ENCODE peak calls at places on chromosomes 16 and 17, in five cellular contexts. S, P, K, A and F are unnamed samples.

GRCh38 chr16:61791465-61791864 is 244.8 kb downstream of the CDH8 start:
- DNase-seq in S (no peak), P (no peak), K (no peak), A (no peak), F (no peak)

GRCh38 chr17:44310612-44311376 is 2.4 kb downstream of the RUNDC3A start:
- DNase-seq in S (no peak), P (no peak), K (no peak), A (no peak), F (no peak)

GRCh38 chr17:17350491-17351355 is 47.5 kb downstream of the NT5M start:
- DNase-seq in S (no peak), P (peak), K (no peak), A (peak), F (no peak)

GRCh38 chr17:65292430-65292829 is 155.3 kb downstream of the RGS9 start:
- DNase-seq in S (no peak), P (no peak), K (no peak), A (no peak), F (no peak)

GRCh38 chr17:55859518-55859917 is 108.7 kb downstream of the PCTP start:
- DNase-seq in S (no peak), P (no peak), K (no peak), A (no peak), F (no peak)

GRCh38 chr17:29929006-29929543 is 953 bp downstream of the SSH2 start:
- DNase-seq in S (no peak), P (no peak), K (no peak), A (peak), F (no peak)

GRCh38 chr16:68514511-68514910 is 24.6 kb upstream of the ZFP90 start:
- DNase-seq in S (no peak), P (no peak), K (no peak), A (no peak), F (no peak)

GRCh38 chr17:4573682-4574081 is 10.6 kb upstream of the SMTNL2 start:
- DNase-seq in S (no peak), P (peak), K (no peak), A (no peak), F (no peak)

GRCh38 chr16:8469102-8469778 is 121.1 kb downstream of the TMEM114 start:
- DNase-seq in S (no peak), P (no peak), K (no peak), A (no peak), F (no peak)

GRCh38 chr17:50238594-50239287 is 35.5 kb upstream of the TMEM92 start:
- DNase-seq in S (no peak), P (no peak), K (no peak), A (no peak), F (no peak)

GRCh38 chr17:36971508-36971907 is 22.8 kb downstream of the AATF start:
- DNase-seq in S (no peak), P (no peak), K (no peak), A (no peak), F (no peak)

GRCh38 chr17:18344021-18344420 is 19.3 kb downstream of the SHMT1 start:
- DNase-seq in S (no peak), P (no peak), K (no peak), A (no peak), F (no peak)

GRCh38 chr16:52547001-52547833 is at the start of gene TOX3:
- DNase-seq in S (no peak), P (no peak), K (no peak), A (no peak), F (no peak)

GRCh38 chr17:43936434-43936833 is 5.8 kb downstream of the PPY start:
- DNase-seq in S (no peak), P (no peak), K (no peak), A (peak), F (no peak)

GRCh38 chr16:51982715-51983680 is 563.9 kb downstream of the TOX3 start:
- DNase-seq in S (peak), P (peak), K (peak), A (peak), F (peak)

GRCh38 chr17:18860161-18860972 is 2.4 kb downstream of the PRPSAP2 start:
- DNase-seq in S (no peak), P (no peak), K (no peak), A (peak), F (no peak)

GRCh38 chr17:45785373-45786193 is 1.5 kb downstream of the CRHR1 start:
- DNase-seq in S (no peak), P (no peak), K (no peak), A (no peak), F (no peak)

GRCh38 chr16:11639925-11640899 is 28.0 kb upstream of the SNN start:
- DNase-seq in S (peak), P (peak), K (peak), A (peak), F (peak)

GRCh38 chr17:56681561-56682266 is 88.2 kb downstream of the NOG start:
- DNase-seq in S (peak), P (no peak), K (peak), A (peak), F (peak)

GRCh38 chr16:74501484-74502479 is 80.5 kb upstream of the CLEC18B start:
- DNase-seq in S (no peak), P (no peak), K (no peak), A (no peak), F (no peak)

GRCh38 chr16:74607310-74607966 is 524 bp upstream of the GLG1 start:
- DNase-seq in S (no peak), P (no peak), K (no peak), A (no peak), F (no peak)

GRCh38 chr17:33284022-33284421 is 9.1 kb downstream of the ASIC2 start:
- DNase-seq in S (peak), P (peak), K (no peak), A (peak), F (peak)

GRCh38 chr17:77737442-77738265 is 220.8 kb upstream of the TNRC6C start:
- DNase-seq in S (no peak), P (no peak), K (no peak), A (no peak), F (no peak)

GRCh38 chr16:74309789-74310781 is 13.5 kb downstream of the PSMD7 start:
- DNase-seq in S (peak), P (peak), K (peak), A (peak), F (peak)

GRCh38 chr17:61567045-61567802 is 23.8 kb downstream of the NACA2 start:
- DNase-seq in S (no peak), P (peak), K (peak), A (no peak), F (no peak)

GRCh38 chr16:906296-906695 is 64.5 kb downstream of the LMF1 start:
- DNase-seq in S (no peak), P (no peak), K (no peak), A (no peak), F (no peak)

GRCh38 chr17:33142703-33143299 is 150.3 kb downstream of the ASIC2 start:
- DNase-seq in S (no peak), P (no peak), K (no peak), A (no peak), F (peak)

GRCh38 chr16:12159028-12159427 is 182.5 kb downstream of the SNX29 start:
- DNase-seq in S (no peak), P (no peak), K (no peak), A (no peak), F (no peak)

GRCh38 chr16:22979038-22979437 is 165.1 kb downstream of the HS3ST2 start:
- DNase-seq in S (no peak), P (no peak), K (no peak), A (no peak), F (no peak)

GRCh38 chr17:82917656-82918345 is 78.0 kb upstream of the ZNF750 start:
- DNase-seq in S (no peak), P (peak), K (no peak), A (no peak), F (no peak)

GRCh38 chr16:11401161-11402050 is 56.1 kb downstream of the RMI2 start:
- DNase-seq in S (no peak), P (no peak), K (no peak), A (no peak), F (no peak)

GRCh38 chr16:79169239-79169638 is 431.3 kb downstream of the MAF start:
- DNase-seq in S (no peak), P (no peak), K (no peak), A (no peak), F (no peak)

GRCh38 chr17:47952181-47953021 is 5.3 kb downstream of the PRR15L start:
- DNase-seq in S (no peak), P (no peak), K (no peak), A (no peak), F (no peak)

GRCh38 chr17:73595068-73595865 is 49.0 kb downstream of the SDK2 start:
- DNase-seq in S (no peak), P (peak), K (no peak), A (no peak), F (no peak)

GRCh38 chr17:76048711-76049110 is 21.6 kb upstream of the EVPL start:
- DNase-seq in S (no peak), P (no peak), K (no peak), A (no peak), F (no peak)

GRCh38 chr17:81550830-81551457 is 1.2 kb downstream of the FAAP100 start:
- DNase-seq in S (no peak), P (no peak), K (no peak), A (no peak), F (no peak)

GRCh38 chr17:27224526-27225315 is 69.2 kb upstream of the WSB1 start:
- DNase-seq in S (no peak), P (no peak), K (no peak), A (peak), F (no peak)

GRCh38 chr17:70184770-70185169 is 15.4 kb downstream of the KCNJ2 start:
- DNase-seq in S (no peak), P (peak), K (no peak), A (peak), F (no peak)
- H3K4me3 ChIP-seq in S (no peak), P (no peak), K (no peak), A (no peak), F (no peak)

GRCh38 chr17:193841-194806 is 12.7 kb upstream of the DOC2B start:
- DNase-seq in S (no peak), P (no peak), K (no peak), A (no peak), F (no peak)
- H3K4me3 ChIP-seq in S (no peak), P (no peak), K (no peak), A (no peak), F (no peak)

GRCh38 chr17:10195090-10195489 is 3.3 kb downstream of the GAS7 start:
- DNase-seq in S (no peak), P (no peak), K (no peak), A (no peak), F (no peak)

GRCh38 chr17:10196936-10197335 is 1.5 kb downstream of the GAS7 start:
- DNase-seq in S (no peak), P (no peak), K (no peak), A (no peak), F (no peak)

GRCh38 chr17:10197362-10197720 is 1.1 kb downstream of the GAS7 start:
- DNase-seq in S (no peak), P (no peak), K (no peak), A (no peak), F (no peak)

GRCh38 chr17:10197721-10198508 is 491 bp downstream of the GAS7 start:
- DNase-seq in S (no peak), P (no peak), K (no peak), A (no peak), F (no peak)

GRCh38 chr17:10196384-10196783 is 2.0 kb downstream of the GAS7 start:
- DNase-seq in S (no peak), P (no peak), K (no peak), A (no peak), F (no peak)
- H3K4me3 ChIP-seq in S (no peak), P (no peak), K (no peak), A (no peak), F (no peak)

GRCh38 chr17:7355053-7355452 is at the start of gene TMEM95:
- DNase-seq in S (no peak), P (no peak), K (no peak), A (peak), F (no peak)
- H3K4me3 ChIP-seq in S (peak), P (no peak), K (no peak), A (peak), F (no peak)

GRCh38 chr16:46686815-46687473 is 2.0 kb downstream of the VPS35 start:
- DNase-seq in S (no peak), P (no peak), K (no peak), A (no peak), F (no peak)
- H3K4me3 ChIP-seq in S (peak), P (no peak), K (no peak), A (peak), F (peak)

DNA sequence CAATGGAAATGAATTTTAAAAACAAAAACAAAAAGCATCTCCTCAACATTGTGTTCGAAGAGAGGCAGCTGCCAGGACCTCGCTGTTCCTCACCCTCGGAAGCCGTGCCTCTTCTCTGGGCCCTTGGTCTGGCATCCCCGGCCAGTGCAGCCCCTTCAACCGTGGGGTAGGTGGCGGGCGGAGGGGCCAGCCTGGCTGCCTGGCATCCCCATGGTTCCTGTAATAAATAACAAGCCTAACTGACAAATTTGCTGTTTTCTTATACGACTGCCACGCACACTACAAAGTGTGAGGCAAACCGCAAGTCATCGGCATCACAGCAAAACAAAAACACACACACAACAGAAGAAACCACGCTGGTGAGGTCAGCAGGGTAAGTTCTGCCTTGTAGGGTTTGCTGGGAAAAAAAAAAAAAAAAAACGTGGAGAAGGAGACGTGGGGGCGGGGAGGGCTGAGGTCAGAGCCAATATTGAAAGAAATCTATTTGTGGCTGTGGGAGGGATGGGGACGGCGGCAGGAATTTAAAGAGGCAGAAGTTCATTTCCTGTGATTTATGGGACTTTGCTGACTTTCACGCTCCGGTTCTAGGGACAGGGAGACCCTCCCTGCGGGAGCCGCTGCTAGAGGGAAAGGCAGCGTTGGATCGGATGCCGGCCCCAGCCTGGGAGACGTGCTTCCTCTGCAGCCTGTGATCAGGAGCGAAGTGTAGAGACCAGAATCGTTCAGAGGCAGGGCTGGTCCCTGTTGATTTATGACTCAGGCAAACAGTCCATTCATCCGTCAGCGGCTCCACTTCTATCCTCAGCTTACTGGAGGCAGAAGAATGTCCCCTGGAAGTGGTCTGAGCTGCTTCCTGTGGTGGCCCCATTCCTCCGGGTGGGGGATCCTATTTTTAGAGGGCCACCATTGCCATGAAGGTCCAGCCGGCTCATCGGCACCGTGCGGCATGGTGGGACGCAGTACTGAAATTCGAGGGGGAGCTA is 162.8 kb downstream of the FOXL1 start:
- DNase-seq in S (no peak), P (peak), K (no peak), A (peak), F (peak)
- H3K4me3 ChIP-seq in S (peak), P (peak), K (no peak), A (peak), F (peak)

GRCh38 chr17:46817901-46818209 is 637 bp downstream of the WNT3 start:
- DNase-seq in S (no peak), P (no peak), K (no peak), A (no peak), F (no peak)

GRCh38 chr17:46818929-46819859 is 702 bp upstream of the WNT3 start:
- DNase-seq in S (no peak), P (no peak), K (no peak), A (no peak), F (no peak)

GRCh38 chr17:46815474-46816353 is 2.8 kb downstream of the WNT3 start:
- DNase-seq in S (no peak), P (no peak), K (no peak), A (no peak), F (no peak)

GRCh38 chr17:46818319-46818928 is at the start of gene WNT3:
- DNase-seq in S (no peak), P (no peak), K (no peak), A (no peak), F (no peak)

DNA sequence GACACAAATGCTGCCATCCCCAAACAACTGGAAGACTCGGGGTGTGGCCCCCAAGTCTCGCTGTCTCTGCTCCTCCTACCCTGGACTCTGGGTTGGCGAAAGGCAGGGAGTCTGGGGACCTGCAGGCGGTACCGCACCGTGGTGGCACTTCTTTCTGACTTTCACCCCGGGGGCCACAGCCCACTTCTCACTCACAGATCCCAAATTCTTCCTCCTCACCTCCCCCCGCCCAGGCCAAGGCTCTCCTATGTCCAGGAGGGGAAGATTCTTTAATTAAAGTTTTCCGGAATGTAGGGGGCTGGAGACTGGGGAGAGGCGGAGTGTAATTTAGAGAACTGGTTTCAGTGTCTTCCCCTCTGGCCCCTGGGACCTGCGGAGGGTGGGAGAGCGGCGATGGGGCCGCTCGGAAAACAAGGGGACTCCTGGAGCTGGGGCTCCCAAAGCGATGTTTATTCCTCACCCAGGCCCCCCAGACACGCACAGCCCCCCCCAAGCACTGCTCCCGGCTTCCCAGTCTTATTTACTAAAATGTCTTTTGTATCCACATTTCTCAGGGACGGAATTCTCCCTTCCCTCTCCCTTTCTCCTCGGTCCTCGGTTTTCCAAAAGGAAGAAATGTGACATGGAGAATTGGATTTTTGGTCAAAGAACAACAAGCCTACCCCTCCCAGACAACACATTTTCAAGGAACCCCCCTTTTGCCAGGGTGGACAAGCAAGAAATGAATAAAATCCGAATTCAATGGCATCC is 1.2 kb downstream of the WNT3 start:
- DNase-seq in S (no peak), P (no peak), K (no peak), A (no peak), F (no peak)
- H3K4me3 ChIP-seq in S (no peak), P (no peak), K (no peak), A (no peak), F (no peak)

GRCh38 chr17:38419508-38419981 is 8.7 kb upstream of the ARHGAP23 start:
- DNase-seq in S (no peak), P (no peak), K (no peak), A (no peak), F (no peak)
- H3K4me3 ChIP-seq in S (peak), P (peak), K (no peak), A (no peak), F (peak)